ENCODE peak calls at places on chromosomes 3 and 15, in nine cellular contexts. K, V, A, N, J, P, G, I and C are unnamed samples.

GRCh38 chr3:149599236-149599635 is 58.6 kb downstream of the WWTR1 start:
- DNase-seq in P (no peak), J (no peak), A (no peak), V (no peak), N (peak), G (no peak), I (peak), K (no peak), C (no peak)

GRCh38 chr3:184075901-184076300 is 21.0 kb upstream of the HTR3E start:
- DNase-seq in K (no peak), P (no peak), V (no peak), A (no peak), I (no peak), J (no peak), G (no peak), N (no peak), C (no peak)

GRCh38 chr15:52492132-52492531 is 36.5 kb downstream of the MYO5A start:
- DNase-seq in V (no peak), A (no peak), G (no peak), J (no peak), P (no peak), I (no peak), K (no peak), N (no peak), C (no peak)

GRCh38 chr3:111976254-111976653 is 2.6 kb upstream of the ABHD10 start:
- DNase-seq in V (no peak), P (no peak), J (no peak), A (no peak), I (no peak), N (no peak), K (no peak), G (no peak), C (no peak)

GRCh38 chr3:50010959-50011358 is 71.0 kb downstream of the RBM6 start:
- DNase-seq in G (peak), K (no peak), V (no peak), A (no peak), I (no peak), J (no peak), P (no peak), N (no peak), C (no peak)

GRCh38 chr15:96064351-96064756 is 266.1 kb upstream of the NR2F2 start:
- DNase-seq in J (no peak), V (peak), N (no peak), I (no peak), K (no peak), G (peak), P (no peak), A (no peak), C (no peak)

GRCh38 chr15:77508541-77509505 is 88.1 kb downstream of the HMG20A start:
- DNase-seq in K (peak), A (peak), I (peak), P (peak), G (peak), V (peak), N (peak), J (peak), C (peak)

GRCh38 chr15:88399021-88399685 is 68.0 kb downstream of the MRPL46 start:
- DNase-seq in I (no peak), N (no peak), J (no peak), G (no peak), K (no peak), P (no peak), A (no peak), V (no peak), C (no peak)

GRCh38 chr15:32124726-32125125 is 94.4 kb downstream of the CHRNA7 start:
- DNase-seq in J (no peak), P (no peak), G (no peak), I (no peak), V (no peak), A (no peak), K (no peak), N (no peak), C (no peak)

GRCh38 chr3:45807645-45808540 is 11.6 kb upstream of the SLC6A20 start:
- DNase-seq in J (peak), N (no peak), V (no peak), A (no peak), I (no peak), G (no peak), K (no peak), P (no peak), C (no peak)

GRCh38 chr3:27130796-27131195 is 238.4 kb downstream of the NEK10 start:
- DNase-seq in V (no peak), I (no peak), G (no peak), K (no peak), A (no peak), N (no peak), P (no peak), J (no peak), C (no peak)

GRCh38 chr3:72702390-72702789 is 145.9 kb downstream of the SHQ1 start:
- DNase-seq in N (no peak), K (no peak), G (no peak), I (peak), P (no peak), A (no peak), V (no peak), J (no peak), C (peak)

GRCh38 chr3:127097516-127097915 is 95.4 kb upstream of the PRR23E start:
- DNase-seq in N (no peak), I (no peak), P (no peak), G (no peak), A (no peak), J (no peak), V (peak), K (no peak), C (no peak)

GRCh38 chr15:45409596-45409995 is 31.3 kb upstream of the GATM start:
- DNase-seq in G (no peak), I (no peak), N (no peak), K (no peak), V (no peak), P (no peak), A (no peak), J (no peak), C (no peak)

GRCh38 chr3:55406666-55407425 is 80.3 kb downstream of the WNT5A start:
- DNase-seq in A (no peak), N (no peak), I (no peak), P (no peak), J (no peak), G (peak), V (no peak), K (no peak), C (no peak)

GRCh38 chr3:14329116-14329830 is 73.1 kb upstream of the SLC6A6 start:
- DNase-seq in I (no peak), K (no peak), J (no peak), A (peak), P (no peak), V (no peak), N (no peak), G (peak), C (no peak)

GRCh38 chr3:174046311-174046710 is 648.8 kb downstream of the NLGN1 start:
- DNase-seq in I (no peak), K (no peak), J (no peak), N (no peak), V (no peak), G (no peak), A (no peak), P (no peak), C (no peak)
- H3K27ac ChIP-seq in I (no peak), K (no peak), J (no peak), N (no peak), V (no peak), G (no peak), A (no peak), P (no peak), C (no peak)

DNA sequence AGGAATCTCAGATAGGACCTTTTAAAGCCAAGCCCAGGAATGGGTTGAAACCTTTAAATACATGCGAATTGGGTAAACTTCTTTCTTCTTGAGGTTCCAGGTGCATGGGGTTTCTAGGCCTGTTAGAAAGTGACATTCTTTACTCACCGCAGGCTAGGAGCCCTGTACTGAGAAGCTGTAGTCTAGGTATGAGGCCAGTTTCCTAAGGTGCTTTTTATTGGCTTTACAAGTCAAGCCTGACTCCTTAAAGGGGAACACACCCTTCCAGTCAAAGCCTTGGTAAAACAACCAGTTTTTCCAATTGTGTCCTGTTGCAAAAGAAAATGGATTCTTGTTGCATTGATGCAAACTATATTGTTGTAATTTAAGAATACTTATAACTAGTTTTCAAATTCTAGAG is 76.1 kb upstream of the ATP11B start:
- DNase-seq in J (no peak), G (no peak), N (no peak), P (no peak), K (no peak), I (no peak), A (no peak), V (no peak), C (no peak)
- TF ChIP-seq POLR2A in J (no peak), G (no peak), N (no peak), P (no peak), K (no peak), I (no peak), A (no peak), V (no peak), C (no peak)

GRCh38 chr3:129226374-129226773 is 23.0 kb upstream of the COPG1 start:
- DNase-seq in K (peak), I (peak), G (peak), V (peak), J (peak), P (peak), A (peak), N (peak), C (peak)

GRCh38 chr3:129228891-129229585 is 20.4 kb upstream of the COPG1 start:
- DNase-seq in I (peak), V (no peak), A (no peak), G (peak), N (no peak), K (no peak), P (no peak), J (no peak), C (peak)

GRCh38 chr3:129230311-129231019 is 18.9 kb upstream of the COPG1 start:
- DNase-seq in G (peak), P (no peak), J (no peak), A (no peak), N (no peak), I (no peak), V (no peak), K (no peak), C (peak)

DNA sequence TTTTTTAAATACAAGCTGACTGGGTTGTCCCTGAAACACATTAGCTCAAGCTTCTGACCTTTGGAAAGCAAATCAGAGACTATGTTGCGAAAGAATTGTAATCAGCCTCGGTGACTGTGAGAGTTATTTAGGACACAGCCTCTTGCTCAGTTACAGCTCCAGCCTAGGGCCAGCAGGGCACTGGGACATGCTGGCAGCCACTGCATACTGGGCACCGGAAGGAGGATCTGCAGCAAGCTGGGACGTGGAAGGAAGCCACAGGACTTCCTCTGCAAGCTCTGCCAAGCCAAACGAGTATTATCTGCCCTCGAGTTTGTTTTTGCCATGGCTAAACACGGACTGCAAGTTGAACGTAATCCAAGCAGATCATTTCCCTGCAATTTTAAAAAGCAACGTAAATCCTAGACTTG is 24.4 kb upstream of the COPG1 start:
- DNase-seq in J (peak), N (peak), I (peak), K (peak), V (peak), A (peak), G (peak), P (peak), C (peak)
- H3K27ac ChIP-seq in J (peak), N (peak), I (peak), K (peak), V (no peak), A (peak), G (peak), P (peak), C (peak)

GRCh38 chr15:70763120-70763949 is at the start of gene UACA:
- DNase-seq in I (peak), A (peak), N (peak), P (peak), K (peak), J (peak), G (peak), V (peak), C (peak)
- TF ChIP-seq POLR2A in I (peak), A (peak), N (peak), P (peak), K (peak), J (peak), G (peak), V (peak), C (peak)

GRCh38 chr15:28977377-28978010 is 91.7 kb downstream of the APBA2 start:
- DNase-seq in J (no peak), P (peak), A (no peak), K (no peak), V (no peak), I (peak), N (no peak), G (peak), C (peak)
- H3K27ac ChIP-seq in J (no peak), P (no peak), A (no peak), K (no peak), V (no peak), I (no peak), N (no peak), G (peak), C (no peak)